ENCODE peak calls at places on chromosomes 3 and 15, in four cellular contexts. E is heart right ventricle; X is CD8-positive, alpha-beta T cell; A is tibial artery. V is an unnamed sample. For H3K36me3, the result is how much of the 10 kb centered on the place peaks cover.

GRCh38 chr3:14210843-14211594 is 32.4 kb downstream of the LSM3 start:
- DNase-seq in E (no peak), X (no peak), A (no peak), V (no peak)

GRCh38 chr3:50089603-50089945 is 855 bp downstream of the RBM5 start:
- DNase-seq in E (no peak), X (no peak), A (no peak), V (no peak)

GRCh38 chr3:72944696-72945095 is 51.9 kb upstream of the PPP4R2 start:
- DNase-seq in E (no peak), X (no peak), A (no peak), V (no peak)

GRCh38 chr3:149850787-149851582 is 38.0 kb downstream of the RNF13 start:
- DNase-seq in E (no peak), X (no peak), A (no peak), V (no peak)

GRCh38 chr3:77553240-77553639 is 513.3 kb downstream of the ROBO2 start:
- DNase-seq in E (no peak), X (no peak), A (no peak), V (no peak)

GRCh38 chr15:68367226-68367625 is 64.7 kb downstream of the ITGA11 start:
- DNase-seq in E (no peak), X (no peak), A (no peak), V (no peak)

GRCh38 chr15:75238150-75238549 is 20.0 kb upstream of the GOLGA6C start:
- DNase-seq in E (no peak), X (no peak), A (peak), V (peak)

GRCh38 chr15:51281368-51281967 is 56.9 kb downstream of the CYP19A1 start:
- DNase-seq in E (peak), X (no peak), A (peak), V (peak)

GRCh38 chr15:56978898-56979662 is 60.6 kb downstream of the TCF12 start:
- DNase-seq in E (no peak), X (no peak), A (no peak), V (no peak)

GRCh38 chr15:66388057-66388363 is 1.3 kb downstream of the MAP2K1 start:
- DNase-seq in E (no peak), X (no peak), A (no peak), V (no peak)

GRCh38 chr3:4680227-4680691 is 187.1 kb downstream of the ITPR1 start:
- DNase-seq in E (no peak), X (no peak), A (no peak), V (no peak)

GRCh38 chr3:164806188-164806587 is 272.1 kb downstream of the SI start:
- DNase-seq in E (no peak), X (no peak), A (no peak), V (no peak)

GRCh38 chr3:123385072-123385471 is 63.8 kb downstream of the ADCY5 start:
- DNase-seq in E (peak), X (no peak), A (peak), V (no peak)

GRCh38 chr3:48013288-48013980 is 2.8 kb downstream of the MAP4 start:
- DNase-seq in E (no peak), X (no peak), A (peak), V (no peak)

GRCh38 chr3:189490749-189491148 is 140.4 kb upstream of the TP63 start:
- DNase-seq in E (no peak), X (no peak), A (no peak), V (no peak)

GRCh38 chr3:56222866-56223265 is 245.4 kb downstream of the ERC2 start:
- DNase-seq in E (no peak), X (no peak), A (no peak), V (no peak)

GRCh38 chr3:193248848-193249468 is 7.9 kb downstream of the PLAAT1 start:
- DNase-seq in E (no peak), X (no peak), A (no peak), V (no peak)

GRCh38 chr15:22979069-22979698 is 984 bp downstream of the CYFIP1 start:
- DNase-seq in E (peak), X (no peak), A (peak), V (peak)

GRCh38 chr3:111851511-111851954 is 7.5 kb upstream of the PHLDB2 start:
- DNase-seq in E (no peak), X (no peak), A (peak), V (no peak)

GRCh38 chr15:76431936-76432335 is 95.4 kb downstream of the ISL2 start:
- DNase-seq in E (no peak), X (no peak), A (no peak), V (no peak)

GRCh38 chr3:169575381-169575780 is 88.1 kb downstream of the MECOM start:
- DNase-seq in E (no peak), X (no peak), A (no peak), V (no peak)

GRCh38 chr3:106114848-106115247 is 246.0 kb upstream of the CBLB start:
- DNase-seq in E (no peak), X (no peak), A (no peak), V (no peak)

GRCh38 chr15:90483640-90484039 is 46.1 kb upstream of the CRTC3 start:
- DNase-seq in E (no peak), X (no peak), A (no peak), V (no peak)
- H3K36me3 ChIP-seq in E (half or more), X (under half), A (half or more), V (half or more)

DNA sequence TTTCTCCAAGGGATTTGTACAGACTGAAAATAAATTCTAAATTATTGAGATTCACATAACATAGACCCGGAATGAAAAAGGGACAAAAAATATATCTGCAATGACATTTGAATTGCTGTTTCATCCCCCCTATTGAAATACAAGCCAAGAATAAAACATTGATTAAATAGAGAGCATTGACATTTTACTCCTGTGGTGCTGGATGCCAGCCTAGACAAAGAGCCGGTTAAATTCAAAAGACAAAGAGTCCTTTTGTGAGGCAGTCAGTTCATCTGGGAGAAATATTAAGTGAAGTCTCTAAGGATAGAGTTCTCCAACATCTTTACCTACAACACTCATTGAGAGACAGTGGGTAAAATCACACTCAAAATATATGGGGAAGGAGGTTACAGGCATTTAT is 176.0 kb upstream of the ADAMTS9 start:
- DNase-seq in E (no peak), X (no peak), A (no peak), V (no peak)
- H3K4me3 ChIP-seq in E (no peak), X (no peak), A (no peak), V (no peak)

GRCh38 chr15:70049115-70049514 is 48.6 kb downstream of the TLE3 start:
- DNase-seq in E (no peak), X (no peak), A (peak), V (no peak)
- H3K36me3 ChIP-seq in E (under half), X (under half), A (half or more), V (half or more)

GRCh38 chr3:32577621-32578556 is 7.2 kb upstream of the DYNC1LI1 start:
- DNase-seq in E (no peak), X (no peak), A (no peak), V (no peak)
- H3K4me3 ChIP-seq in E (peak), X (no peak), A (peak), V (peak)

GRCh38 chr3:139374099-139374498 is 15.3 kb downstream of the COPB2 start:
- DNase-seq in E (no peak), X (no peak), A (no peak), V (no peak)
- H3K36me3 ChIP-seq in E (half or more), X (under half), A (half or more), V (half or more)

GRCh38 chr3:35645189-35645588 is 5.9 kb downstream of the ARPP21 start:
- DNase-seq in E (no peak), X (no peak), A (no peak), V (no peak)

GRCh38 chr3:35644461-35644860 is 5.1 kb downstream of the ARPP21 start:
- DNase-seq in E (no peak), X (no peak), A (no peak), V (no peak)

GRCh38 chr3:35641920-35642532 is 2.7 kb downstream of the ARPP21 start:
- DNase-seq in E (no peak), X (no peak), A (no peak), V (no peak)

GRCh38 chr3:35640736-35641135 is 1.4 kb downstream of the ARPP21 start:
- DNase-seq in E (no peak), X (no peak), A (no peak), V (no peak)

GRCh38 chr3:35643391-35643790 is 4.1 kb downstream of the ARPP21 start:
- DNase-seq in E (no peak), X (no peak), A (no peak), V (no peak)
- H3K4me3 ChIP-seq in E (no peak), X (no peak), A (no peak), V (no peak)

GRCh38 chr3:196240424-196240823 is 24.1 kb downstream of the SLC51A start:
- DNase-seq in E (no peak), X (no peak), A (no peak), V (no peak)
- H3K36me3 ChIP-seq in E (under half), X (under half), A (under half), V (half or more)

GRCh38 chr3:184316792-184317191 is 2.4 kb downstream of the EIF4G1 start:
- DNase-seq in E (no peak), X (no peak), A (no peak), V (no peak)

GRCh38 chr3:184314700-184315505 is 497 bp downstream of the EIF4G1 start:
- DNase-seq in E (peak), X (peak), A (peak), V (peak)

GRCh38 chr3:184315871-184316661 is 1.7 kb downstream of the EIF4G1 start:
- DNase-seq in E (no peak), X (no peak), A (no peak), V (no peak)

GRCh38 chr3:184315506-184315867 is 1.1 kb downstream of the EIF4G1 start:
- DNase-seq in E (no peak), X (no peak), A (no peak), V (no peak)

GRCh38 chr3:184317201-184317600 is 2.8 kb downstream of the EIF4G1 start:
- DNase-seq in E (no peak), X (no peak), A (no peak), V (no peak)
- H3K4me3 ChIP-seq in E (no peak), X (no peak), A (peak), V (no peak)

GRCh38 chr3:11556851-11557644 is 86.7 kb downstream of the VGLL4 start:
- DNase-seq in E (peak), X (no peak), A (peak), V (peak)
- H3K36me3 ChIP-seq in E (under half), X (under half), A (under half), V (under half)

DNA sequence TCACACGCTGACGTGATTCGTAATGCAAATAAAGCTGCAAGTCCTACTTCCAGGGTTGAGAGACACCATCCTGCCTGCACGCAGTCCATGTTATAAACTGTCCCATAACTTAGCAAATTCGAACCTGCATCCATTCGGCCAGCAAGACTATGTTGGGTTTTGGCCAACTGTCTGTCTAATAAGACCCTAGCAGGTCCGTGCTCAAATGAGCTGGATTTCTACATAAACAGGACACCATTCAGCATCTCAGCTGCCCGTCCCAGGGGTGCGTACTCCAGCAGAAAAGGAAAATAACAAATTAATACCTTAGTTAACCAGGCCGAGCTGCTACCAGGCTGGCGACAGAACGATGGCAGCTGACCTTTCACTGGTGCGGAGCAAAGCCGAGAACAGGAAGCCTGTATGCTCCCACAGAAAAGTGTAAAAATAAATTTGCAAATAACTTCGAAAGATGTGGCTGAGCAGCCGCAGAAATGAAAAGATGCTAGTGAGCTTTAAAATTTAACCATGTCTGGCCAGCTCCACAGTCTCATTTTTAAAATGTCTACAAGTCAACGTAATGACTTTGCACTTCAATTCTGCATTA is 97.0 kb upstream of the SNRPA1 start:
- DNase-seq in E (no peak), X (no peak), A (peak), V (no peak)
- H3K4me3 ChIP-seq in E (no peak), X (no peak), A (no peak), V (no peak)

V was measured in upper lobe of right lung.